ENCODE peak calls at places on chromosomes 1 and 21, in seven cellular contexts. G, K, Z, L, X, O and U are unnamed samples.

GRCh38 chr1:84300991-84301758 is at the start of gene SAMD13:
- DNase-seq in G (peak), K (peak), Z (no peak), L (peak), X (peak), O (peak), U (peak)

GRCh38 chr21:36647279-36648093 is 51.4 kb upstream of the SIM2 start:
- DNase-seq in G (no peak), K (no peak), Z (no peak), L (peak), X (no peak), O (no peak), U (peak)

GRCh38 chr21:32248616-32249550 is 30.0 kb downstream of the MIS18A start:
- DNase-seq in G (no peak), K (no peak), Z (no peak), L (no peak), X (peak), O (no peak), U (no peak)

GRCh38 chr1:53514436-53514835 is 55.2 kb downstream of the DMRTB1 start:
- DNase-seq in G (no peak), K (no peak), Z (no peak), L (no peak), X (no peak), O (no peak), U (no peak)

GRCh38 chr1:1074631-1075147 is 583 bp upstream of the RNF223 start:
- DNase-seq in G (no peak), K (no peak), Z (no peak), L (no peak), X (no peak), O (no peak), U (no peak)

GRCh38 chr1:20250346-20250989 is 40.2 kb upstream of the VWA5B1 start:
- DNase-seq in G (no peak), K (peak), Z (peak), L (peak), X (no peak), O (no peak), U (peak)

GRCh38 chr1:231934797-231935196 is 308.2 kb downstream of the DISC1 start:
- DNase-seq in G (no peak), K (no peak), Z (no peak), L (peak), X (no peak), O (no peak), U (peak)

GRCh38 chr1:185453496-185454192 is 136.6 kb upstream of the IVNS1ABP start:
- DNase-seq in G (no peak), K (peak), Z (no peak), L (peak), X (no peak), O (no peak), U (peak)

GRCh38 chr1:29235955-29236742 is at the start of gene PTPRU:
- DNase-seq in G (no peak), K (peak), Z (peak), L (peak), X (no peak), O (peak), U (peak)

GRCh38 chr21:38258803-38259485 is 2.2 kb downstream of the KCNJ15 start:
- DNase-seq in G (no peak), K (peak), Z (no peak), L (peak), X (no peak), O (no peak), U (peak)

GRCh38 chr21:46552274-46552673 is 52.6 kb downstream of the S100B start:
- DNase-seq in G (no peak), K (no peak), Z (no peak), L (no peak), X (no peak), O (no peak), U (no peak)

GRCh38 chr1:219542828-219543518 is 69.9 kb downstream of the ZC3H11B start:
- DNase-seq in G (no peak), K (peak), Z (no peak), L (peak), X (no peak), O (no peak), U (peak)

GRCh38 chr1:45015683-45016082 is 3.6 kb downstream of the UROD start:
- DNase-seq in G (no peak), K (no peak), Z (no peak), L (no peak), X (no peak), O (no peak), U (no peak)

GRCh38 chr1:200184196-200184595 is 156.7 kb downstream of the NR5A2 start:
- DNase-seq in G (peak), K (peak), Z (no peak), L (peak), X (peak), O (peak), U (peak)

GRCh38 chr1:27527223-27527856 is 37.4 kb upstream of the WASF2 start:
- DNase-seq in G (no peak), K (no peak), Z (peak), L (no peak), X (no peak), O (peak), U (no peak)

GRCh38 chr21:39588884-39589283 is 23.9 kb upstream of the B3GALT5 start:
- DNase-seq in G (no peak), K (no peak), Z (no peak), L (no peak), X (no peak), O (no peak), U (no peak)

GRCh38 chr1:236575523-236575922 is 28.8 kb downstream of the HEATR1 start:
- DNase-seq in G (no peak), K (peak), Z (no peak), L (no peak), X (no peak), O (no peak), U (peak)

DNA sequence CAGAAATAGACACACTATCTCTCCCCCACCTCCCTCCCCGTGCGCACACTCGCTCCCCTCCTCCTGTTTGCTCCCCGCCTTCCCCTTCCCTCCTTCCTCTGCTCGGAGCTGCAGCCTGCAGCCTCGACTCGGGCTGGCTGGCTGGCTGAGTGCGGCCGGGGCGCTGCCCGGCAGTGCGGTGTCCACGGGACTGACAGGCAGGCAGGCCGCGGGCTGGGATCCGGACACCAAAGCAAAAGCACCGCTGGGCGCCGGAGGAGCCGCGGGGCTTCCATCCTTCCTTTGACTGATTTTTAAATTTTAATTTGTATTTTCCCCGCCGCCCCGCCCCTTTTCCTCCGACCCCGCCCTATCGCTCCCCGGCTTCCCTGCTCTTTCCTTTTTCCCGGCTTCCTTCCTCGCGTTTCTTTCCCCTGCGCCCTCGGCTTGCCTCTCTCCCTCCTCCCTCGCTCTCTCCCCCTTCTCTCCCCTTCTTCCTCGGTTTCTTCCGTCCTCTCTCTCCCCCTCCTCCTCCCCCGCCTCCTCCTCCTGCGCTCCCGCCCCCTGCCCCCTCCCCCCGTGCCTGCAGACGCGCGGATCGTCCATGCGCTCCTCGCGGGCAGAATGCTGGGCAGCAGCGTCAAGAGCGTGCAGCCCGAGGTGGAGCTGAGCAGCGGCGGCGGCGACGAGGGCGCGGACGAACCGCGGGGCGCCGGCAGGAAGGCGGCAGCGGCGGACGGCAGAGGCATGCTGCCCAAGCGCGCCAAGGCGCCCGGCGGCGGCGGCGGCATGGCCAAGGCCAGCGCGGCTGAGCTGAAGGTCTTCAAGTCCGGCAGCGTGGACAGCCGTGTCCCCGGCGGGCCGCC is 109.4 kb downstream of the NAV1 start:
- DNase-seq in G (no peak), K (peak), Z (peak), L (peak), X (no peak), O (peak), U (peak)
- H3K4me3 ChIP-seq in G (peak), K (peak), Z (peak), L (peak), X (peak), O (peak), U (peak)

DNA sequence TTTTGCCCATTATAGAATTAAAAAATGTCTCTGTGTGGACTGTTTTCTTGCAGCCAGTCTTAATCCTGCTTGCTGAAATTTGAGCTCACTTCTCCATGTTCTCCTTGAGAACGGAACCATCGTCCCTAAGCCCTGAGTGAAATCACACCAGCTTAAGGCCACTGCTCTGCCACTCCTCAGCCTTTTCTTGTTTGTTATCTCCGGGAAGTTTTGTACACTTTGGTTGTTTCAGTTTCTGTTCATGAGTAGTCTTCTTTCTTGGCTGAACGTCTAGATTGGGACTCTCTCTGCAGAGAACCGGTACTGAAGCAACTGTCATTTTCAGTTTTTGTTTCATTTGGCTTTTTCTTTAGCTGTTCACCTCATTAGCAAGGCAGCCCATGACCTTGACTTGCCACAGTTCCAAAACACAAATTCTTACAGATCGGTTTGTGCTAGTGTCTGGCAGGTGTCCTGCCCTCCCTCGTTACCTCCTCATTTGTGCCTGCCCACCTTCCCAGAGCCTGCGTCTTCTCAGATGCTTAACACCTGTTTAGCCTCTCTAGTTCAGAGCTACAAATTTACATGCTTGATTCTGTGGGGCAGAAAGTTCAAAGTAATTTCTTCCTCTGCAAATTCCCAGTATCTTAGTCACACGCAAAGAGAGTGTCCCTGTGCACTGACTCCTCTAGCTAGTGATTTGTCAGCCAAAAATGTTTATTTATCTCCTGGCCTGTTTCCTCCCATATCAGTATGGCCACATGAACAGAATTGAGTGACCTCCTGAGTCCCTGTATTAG is 12.4 kb downstream of the PSEN2 start:
- DNase-seq in G (no peak), K (peak), Z (no peak), L (peak), X (no peak), O (no peak), U (peak)
- H3K4me3 ChIP-seq in G (no peak), K (no peak), Z (peak), L (no peak), X (no peak), O (peak), U (peak)

GRCh38 chr1:154969246-154969645 is 1.3 kb downstream of the SHC1 start:
- DNase-seq in G (no peak), K (no peak), Z (peak), L (no peak), X (no peak), O (no peak), U (no peak)
- H3K4me3 ChIP-seq in G (peak), K (peak), Z (no peak), L (peak), X (peak), O (peak), U (peak)

GRCh38 chr1:175114996-175115395 is 47.4 kb downstream of the TNN start:
- DNase-seq in G (no peak), K (no peak), Z (no peak), L (no peak), X (no peak), O (no peak), U (no peak)
- H3K4me3 ChIP-seq in G (no peak), K (no peak), Z (no peak), L (no peak), X (no peak), O (no peak), U (no peak)

DNA sequence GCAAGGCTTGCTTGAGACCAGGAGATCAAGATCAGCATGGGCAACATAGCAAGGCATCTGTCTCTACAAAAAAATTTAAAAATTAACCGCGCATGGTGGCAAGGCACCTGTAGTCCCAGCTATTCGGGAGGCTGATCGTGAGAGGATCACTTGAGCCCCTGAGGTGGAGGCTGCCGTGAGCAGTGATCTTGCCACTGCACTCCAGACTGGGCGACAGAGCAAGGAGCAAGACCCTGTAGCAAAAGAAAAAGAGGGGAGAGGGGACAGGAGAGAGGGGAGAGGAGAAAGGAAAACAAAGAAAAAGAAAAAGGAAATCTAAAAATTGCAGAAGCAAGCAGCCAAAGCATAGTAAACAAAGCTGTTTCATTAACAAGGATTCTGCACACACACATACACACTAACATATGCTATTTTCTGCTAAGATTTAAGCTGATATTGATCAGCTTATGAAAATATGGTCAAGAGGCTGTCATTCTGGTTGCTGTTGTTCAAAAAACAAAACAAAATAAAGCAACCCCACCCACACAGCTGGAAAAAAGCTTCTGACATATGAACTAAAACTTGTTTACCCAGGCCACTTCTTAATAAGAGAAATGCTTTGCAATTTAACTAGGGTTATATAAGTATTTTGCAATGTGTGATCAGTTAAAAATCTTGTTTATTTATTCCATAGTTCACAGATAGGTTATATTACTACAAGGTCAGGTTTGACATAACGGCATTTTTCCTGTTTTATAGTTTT is 1.8 kb downstream of the ARNT start:
- DNase-seq in G (no peak), K (peak), Z (no peak), L (no peak), X (no peak), O (no peak), U (peak)
- H3K4me3 ChIP-seq in G (no peak), K (peak), Z (no peak), L (peak), X (peak), O (peak), U (peak)

DNA sequence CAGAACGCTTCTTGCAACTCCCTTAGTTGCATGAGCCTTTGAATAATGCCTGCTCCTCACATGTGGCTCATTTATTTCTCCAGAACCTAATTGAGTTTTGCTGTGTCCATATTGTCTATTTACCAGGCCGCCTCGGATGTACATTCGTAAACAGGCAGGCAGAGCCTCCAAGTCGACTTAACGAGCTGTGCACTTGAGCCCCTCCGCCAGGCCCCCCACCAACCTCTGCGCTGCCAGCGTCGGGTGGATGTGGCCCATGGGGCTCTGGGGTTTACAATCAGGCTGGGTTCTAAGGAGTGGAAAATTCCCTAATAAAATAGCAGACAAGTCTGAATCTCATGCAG is 106.1 kb downstream of the NPHP4 start:
- DNase-seq in G (no peak), K (no peak), Z (no peak), L (no peak), X (no peak), O (no peak), U (no peak)
- H3K4me3 ChIP-seq in G (no peak), K (no peak), Z (no peak), L (no peak), X (no peak), O (no peak), U (no peak)

DNA sequence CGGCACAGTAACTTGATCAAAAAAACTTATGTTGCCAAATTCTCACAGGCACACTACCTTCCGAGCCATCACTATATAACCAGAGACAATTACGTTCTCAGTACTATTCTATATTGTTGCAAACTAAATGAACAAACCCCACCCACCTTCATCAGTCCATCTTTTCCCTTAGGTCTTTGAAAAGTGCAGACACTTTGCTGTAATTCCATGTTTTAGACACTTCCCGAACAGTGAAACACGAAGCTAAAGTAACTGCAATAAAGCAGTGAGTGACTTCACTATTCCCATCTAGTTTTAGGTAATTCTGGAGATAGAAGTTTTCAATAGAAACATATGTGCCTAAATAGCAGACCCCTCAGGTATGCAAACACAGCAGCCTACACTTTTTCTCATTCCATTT is 7.7 kb downstream of the SFPQ start:
- DNase-seq in G (no peak), K (no peak), Z (no peak), L (no peak), X (no peak), O (no peak), U (no peak)
- H3K4me3 ChIP-seq in G (no peak), K (no peak), Z (no peak), L (no peak), X (no peak), O (no peak), U (no peak)

DNA sequence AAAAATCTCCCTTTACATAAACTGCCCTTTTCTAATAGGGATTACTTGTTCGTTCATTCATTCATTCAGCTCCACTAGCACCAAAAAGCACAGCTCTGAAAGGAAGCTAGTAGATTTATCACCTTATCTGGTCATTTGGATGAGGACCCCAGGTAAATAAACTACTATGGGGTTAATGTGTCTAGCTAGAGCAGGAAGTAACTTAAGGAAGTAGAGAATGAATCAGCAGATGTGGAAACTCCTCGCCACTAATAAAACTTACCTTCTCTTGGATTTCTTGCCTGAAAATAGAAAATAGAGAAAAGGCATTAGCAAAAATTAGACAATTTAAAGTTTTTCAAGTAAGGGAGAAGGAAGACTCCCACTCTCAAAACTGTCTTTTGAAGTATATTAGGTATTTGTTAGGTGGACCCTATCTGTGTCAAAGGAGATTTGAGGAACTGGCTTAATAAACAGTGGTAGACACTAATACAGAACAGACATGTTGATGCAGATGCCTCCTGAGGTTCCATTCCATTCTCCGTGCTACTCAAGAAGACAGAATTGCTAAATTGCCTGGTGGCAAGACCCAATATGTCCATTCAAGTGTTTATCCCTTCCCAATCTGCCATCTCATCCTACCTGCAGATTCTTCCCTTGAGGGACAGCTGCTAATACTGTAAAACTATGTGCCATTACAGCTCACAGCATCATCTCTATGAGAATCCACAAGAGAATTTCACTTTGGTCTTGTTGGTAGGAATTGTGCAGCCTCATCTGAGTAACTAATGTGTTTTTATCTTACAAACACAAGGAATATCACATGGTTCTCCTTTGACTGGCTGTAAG is 14.9 kb downstream of the SELL start:
- DNase-seq in G (no peak), K (no peak), Z (no peak), L (peak), X (no peak), O (no peak), U (no peak)
- H3K4me3 ChIP-seq in G (no peak), K (no peak), Z (no peak), L (no peak), X (no peak), O (no peak), U (no peak)